ENCODE peak calls at places on chromosome 1, in four cellular contexts. T is activated T-helper 1 cell treated with Interleukin-2 at 50 U/mL for 16 hours, R is right lobe of liver, P is IMR-90. F is an unnamed sample.

GRCh38 chr1:183732251-183732650 is 72.7 kb upstream of the RGL1 start:
- DNase-seq in T (no peak), R (no peak), P (no peak), F (no peak)

GRCh38 chr1:33500547-33500946 is 28.1 kb downstream of the ZSCAN20 start:
- DNase-seq in T (no peak), R (no peak), P (no peak), F (no peak)

GRCh38 chr1:240492832-240493440 is 119.0 kb downstream of the GREM2 start:
- DNase-seq in T (no peak), R (no peak), P (peak), F (no peak)

GRCh38 chr1:5745776-5746610 is 246.2 kb downstream of the NPHP4 start:
- DNase-seq in T (peak), R (peak), P (peak), F (peak)

GRCh38 chr1:9455487-9456237 is 83.6 kb upstream of the SLC25A33 start:
- DNase-seq in T (peak), R (peak), P (peak), F (peak)

GRCh38 chr1:199403421-199404116 is 623.9 kb upstream of the NR5A2 start:
- DNase-seq in T (no peak), R (no peak), P (peak), F (no peak)

GRCh38 chr1:118077331-118078055 is 107.5 kb downstream of the SPAG17 start:
- DNase-seq in T (no peak), R (no peak), P (peak), F (no peak)

GRCh38 chr1:41333146-41333784 is 28.0 kb upstream of the FOXO6 start:
- DNase-seq in T (no peak), R (no peak), P (peak), F (no peak)

GRCh38 chr1:235834620-235835019 is 32.1 kb downstream of the LYST start:
- DNase-seq in T (no peak), R (no peak), P (no peak), F (no peak)

GRCh38 chr1:23638188-23638619 is 53.4 kb upstream of the RPL11 start:
- DNase-seq in T (no peak), R (no peak), P (no peak), F (no peak)

GRCh38 chr1:29114654-29115053 is 9.0 kb downstream of the TMEM200B start:
- DNase-seq in T (no peak), R (no peak), P (no peak), F (no peak)

GRCh38 chr1:7468248-7468647 is 302.8 kb upstream of the VAMP3 start:
- DNase-seq in T (no peak), R (no peak), P (no peak), F (no peak)

GRCh38 chr1:94142022-94142421 is 21.1 kb upstream of the ABCA4 start:
- DNase-seq in T (no peak), R (no peak), P (peak), F (no peak)

GRCh38 chr1:20494609-20495311 is 8.8 kb upstream of the CAMK2N1 start:
- DNase-seq in T (no peak), R (no peak), P (peak), F (no peak)

GRCh38 chr1:154955039-154955717 is 721 bp downstream of the PBXIP1 start:
- DNase-seq in T (peak), R (no peak), P (peak), F (peak)

GRCh38 chr1:31198591-31198990 is 41.1 kb downstream of the NKAIN1 start:
- DNase-seq in T (no peak), R (no peak), P (no peak), F (no peak)

GRCh38 chr1:205186191-205186590 is 25.3 kb downstream of the DSTYK start:
- DNase-seq in T (no peak), R (no peak), P (no peak), F (no peak)

GRCh38 chr1:93042134-93042821 is 36.8 kb upstream of the MTF2 start:
- DNase-seq in T (no peak), R (no peak), P (no peak), F (peak)

GRCh38 chr1:41980872-41981653 is 62.3 kb upstream of the HIVEP3 start:
- DNase-seq in T (no peak), R (no peak), P (no peak), F (peak)

GRCh38 chr1:183281039-183281438 is 95.0 kb downstream of the LAMC2 start:
- DNase-seq in T (no peak), R (no peak), P (peak), F (no peak)

GRCh38 chr1:94873520-94874351 is 53.2 kb downstream of the CNN3 start:
- DNase-seq in T (no peak), R (no peak), P (peak), F (no peak)

GRCh38 chr1:15595809-15596730 is 11.2 kb upstream of the AGMAT start:
- DNase-seq in T (no peak), R (no peak), P (no peak), F (no peak)

F was measured in CD8-positive, alpha-beta T cell.